ENCODE peak calls at places on chromosomes 13 and 19, in ten cellular contexts. L is A673; N is CD8-positive, alpha-beta memory T cell; F is GM23338; U is prostate gland; O is colonic mucosa; S is ascending aorta; H is body of pancreas; K is neural progenitor cell; V is SK-N-SH. Q is an unnamed sample. For H3K4me1, the result is how much of the 10 kb centered on the place peaks cover.

GRCh38 chr13:91369432-91369831 is 21.9 kb downstream of the MIR17HG start:
- DNase-seq in O (no peak), K (no peak), F (no peak), L (peak), U (no peak), H (no peak), S (no peak), N (no peak), V (no peak), Q (no peak)

GRCh38 chr19:16938211-16938610 is 49.4 kb downstream of the F2RL3 start:
- DNase-seq in V (no peak), S (no peak), F (no peak), L (no peak), N (no peak), H (no peak), U (no peak), O (no peak), K (no peak), Q (no peak)

GRCh38 chr13:24870380-24870760 is 106.4 kb downstream of the RNF17 start:
- DNase-seq in H (no peak), K (no peak), F (no peak), O (no peak), U (no peak), N (no peak), L (no peak), V (no peak), S (no peak), Q (no peak)

GRCh38 chr13:113948034-113948742 is 25.7 kb downstream of the C13orf46 start:
- DNase-seq in F (no peak), N (no peak), K (no peak), L (peak), O (no peak), S (no peak), U (no peak), H (no peak), V (no peak), Q (no peak)

GRCh38 chr19:58558066-58558622 is at the start of gene UBE2M:
- DNase-seq in U (peak), H (peak), O (peak), V (no peak), K (no peak), S (peak), N (peak), F (peak), L (no peak), Q (peak)

GRCh38 chr13:113145496-113145895 is 13.0 kb upstream of the PROZ start:
- DNase-seq in N (no peak), F (no peak), V (no peak), K (no peak), O (no peak), L (no peak), S (no peak), H (no peak), U (no peak), Q (no peak)

GRCh38 chr13:65468628-65469027 is 1761.5 kb downstream of the PCDH9 start:
- DNase-seq in V (no peak), K (no peak), U (no peak), H (no peak), F (no peak), S (no peak), N (no peak), L (no peak), O (no peak), Q (no peak)

GRCh38 chr19:41709951-41710645 is 1.7 kb downstream of the CEACAM5 start:
- DNase-seq in V (no peak), H (no peak), F (no peak), N (no peak), K (no peak), L (no peak), O (no peak), U (no peak), S (no peak), Q (no peak)

GRCh38 chr13:97030705-97031452 is 36.6 kb upstream of the OXGR1 start:
- DNase-seq in N (no peak), U (no peak), H (no peak), L (peak), O (no peak), K (peak), V (peak), F (peak), S (no peak), Q (no peak)

DNA sequence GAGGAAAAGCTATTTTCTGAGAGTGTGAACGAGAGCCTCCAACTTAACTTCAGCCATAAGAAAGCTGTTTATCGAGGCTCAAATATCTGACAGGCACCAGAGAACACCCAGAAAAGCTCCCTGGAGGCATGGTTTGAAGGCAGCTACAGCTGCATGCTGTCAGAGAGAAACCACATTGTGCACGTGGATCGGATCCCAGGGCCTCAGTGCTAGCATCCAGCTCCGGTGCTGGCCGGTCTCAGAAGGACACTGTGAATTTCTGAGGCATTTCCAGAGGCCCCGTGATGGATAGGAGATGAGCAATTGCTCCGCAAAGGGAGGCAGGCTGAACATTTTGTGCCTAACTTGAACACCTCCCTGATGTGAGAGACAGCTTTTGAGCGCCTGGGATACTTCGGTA is 315.7 kb downstream of the FGF9 start:
- DNase-seq in N (no peak), V (no peak), K (no peak), U (no peak), O (peak), L (no peak), H (peak), S (no peak), F (no peak), Q (peak)
- H3K4me1 ChIP-seq in N (under half), V (under half), K (under half), U (under half), O (under half), L (under half), H (under half), S (under half), F (under half), Q (under half)

DNA sequence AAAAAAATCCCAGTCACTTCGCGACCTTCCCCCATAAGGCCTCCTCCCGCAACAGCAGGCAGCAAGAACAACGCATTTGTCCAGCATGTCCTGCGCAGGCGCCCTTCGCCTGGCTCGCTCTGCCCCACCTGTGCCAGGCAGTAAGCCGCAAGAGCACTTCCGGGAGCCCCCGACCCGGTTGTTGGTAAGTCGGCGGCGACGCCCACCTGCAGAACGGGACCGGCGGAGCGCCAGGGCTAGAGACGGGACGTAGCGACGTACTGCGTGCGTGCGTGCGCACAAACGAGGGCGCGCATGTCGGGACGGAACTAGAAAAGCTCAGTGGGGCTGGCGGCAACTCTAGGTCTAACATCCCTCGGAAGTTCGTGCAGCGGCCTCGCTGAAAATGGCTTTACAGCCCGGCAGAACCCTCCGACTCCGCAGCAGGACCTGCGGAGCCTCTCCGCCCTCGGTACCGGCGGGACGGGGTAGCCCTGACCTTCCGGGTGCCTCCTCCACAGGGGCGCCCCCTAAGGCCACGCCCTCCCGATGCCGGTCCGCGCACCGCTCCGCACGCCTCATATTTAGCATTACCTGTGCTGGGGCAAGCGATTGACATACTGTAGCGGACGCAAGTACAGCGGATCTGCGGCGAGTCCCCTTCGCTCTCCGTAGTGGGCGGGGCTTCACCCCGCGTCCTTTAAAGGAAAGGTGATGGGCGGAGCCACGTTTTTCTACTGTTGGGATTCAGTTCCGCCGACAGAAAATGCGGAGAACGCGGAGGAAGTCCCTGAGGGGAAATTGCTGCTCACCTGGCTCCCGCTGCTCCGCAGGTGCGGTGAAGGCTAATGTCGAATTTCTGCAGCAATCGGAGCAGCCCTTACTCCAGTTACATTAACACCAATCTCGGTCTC is at the start of gene MTIF3:
- DNase-seq in U (peak), O (peak), H (peak), S (peak), V (peak), N (peak), F (peak), L (peak), K (peak), Q (peak)
- H3K4me1 ChIP-seq in U (under half), O (under half), H (under half), S (under half), V (under half), N (under half), F (under half), L (under half), K (under half), Q (under half)

DNA sequence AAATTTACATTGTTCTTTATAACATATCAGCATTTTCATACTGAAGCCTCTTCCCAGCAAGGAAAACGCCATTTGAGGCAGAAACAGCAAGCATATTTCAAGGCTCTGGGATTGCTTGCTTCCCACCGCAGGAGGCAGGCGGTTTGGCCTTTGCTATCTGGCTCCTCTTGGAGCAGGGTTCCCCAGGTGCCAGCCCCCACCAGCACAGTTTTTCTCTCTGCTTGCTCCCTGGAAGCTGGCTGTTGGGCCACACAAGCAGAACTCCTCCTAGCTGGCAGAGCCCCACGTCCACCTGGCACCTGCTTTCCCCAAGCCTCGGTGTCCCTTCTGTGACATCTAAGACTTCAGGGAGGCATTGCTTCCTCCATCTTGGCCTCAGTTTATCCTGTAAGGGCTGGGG is 16.7 kb downstream of the GATAD2A start:
- DNase-seq in N (no peak), L (no peak), S (no peak), V (no peak), H (no peak), U (no peak), K (no peak), F (no peak), O (no peak), Q (no peak)
- H3K4me1 ChIP-seq in N (half or more), L (under half), S (under half), V (under half), H (under half), U (under half), K (under half), F (under half), O (under half), Q (under half)

GRCh38 chr13:21022694-21023325 is 38.6 kb downstream of the LATS2 start:
- DNase-seq in V (peak), L (no peak), H (no peak), F (peak), N (no peak), K (peak), O (no peak), S (no peak), U (no peak), Q (no peak)

GRCh38 chr13:21020176-21020575 is 41.2 kb downstream of the LATS2 start:
- DNase-seq in F (no peak), L (no peak), S (no peak), K (no peak), N (no peak), O (no peak), H (no peak), U (no peak), V (no peak), Q (no peak)

GRCh38 chr13:21018220-21018619 is 43.2 kb downstream of the LATS2 start:
- DNase-seq in L (no peak), K (no peak), S (no peak), U (no peak), O (no peak), V (no peak), N (no peak), F (no peak), H (no peak), Q (no peak)

GRCh38 chr13:21022056-21022693 is 39.2 kb downstream of the LATS2 start:
- DNase-seq in V (no peak), U (no peak), F (no peak), N (no peak), L (no peak), S (no peak), H (no peak), O (no peak), K (no peak), Q (no peak)

GRCh38 chr13:21020581-21020980 is 40.8 kb downstream of the LATS2 start:
- DNase-seq in O (no peak), K (no peak), L (no peak), H (no peak), V (no peak), U (no peak), N (no peak), S (no peak), F (no peak), Q (no peak)
- H3K4me1 ChIP-seq in O (under half), K (under half), L (half or more), H (under half), V (under half), U (under half), N (under half), S (under half), F (under half), Q (under half)

GRCh38 chr19:39125199-39125553 is 410 bp upstream of the PAK4 start:
- DNase-seq in H (no peak), K (no peak), O (no peak), U (no peak), S (no peak), F (no peak), L (no peak), V (no peak), N (no peak), Q (no peak)
- H3K4me1 ChIP-seq in H (under half), K (under half), O (under half), U (under half), S (under half), F (under half), L (under half), V (under half), N (under half), Q (under half)

GRCh38 chr19:13024958-13025653 is 29.8 kb downstream of the NFIX start:
- DNase-seq in N (no peak), U (no peak), H (no peak), S (no peak), K (peak), O (peak), V (no peak), F (peak), L (no peak), Q (no peak)
- H3K4me1 ChIP-seq in N (under half), U (under half), H (half or more), S (under half), K (under half), O (under half), V (under half), F (half or more), L (under half), Q (under half)

Q was measured in lung.